ENCODE peak calls at places on chromosomes 7 and 10, in six cellular contexts. One of them, this sample, is unnamed.

GRCh38 chr10:109205929-109206585 is 717.3 kb downstream of the XPNPEP1 start:
- DNase-seq in H9: no peak
- DNase-seq in mesenchymal stem cell: peak
- DNase-seq in neuronal stem cell: no peak
- DNase-seq in IMR-90: peak
- DNase-seq in mesendoderm: peak
- DNase-seq in this sample: peak

GRCh38 chr7:39602351-39602750 is 21.0 kb upstream of the RALA start:
- DNase-seq in mesendoderm: no peak
- DNase-seq in IMR-90: peak
- DNase-seq in neuronal stem cell: no peak
- DNase-seq in H9: no peak
- DNase-seq in mesenchymal stem cell: no peak
- DNase-seq in this sample: no peak

GRCh38 chr7:69516208-69516820 is 82.0 kb upstream of the AUTS2 start:
- DNase-seq in mesenchymal stem cell: no peak
- DNase-seq in IMR-90: no peak
- DNase-seq in H9: no peak
- DNase-seq in neuronal stem cell: no peak
- DNase-seq in mesendoderm: no peak
- DNase-seq in this sample: no peak

GRCh38 chr10:122044045-122044661 is 55.2 kb downstream of the TACC2 start:
- DNase-seq in mesenchymal stem cell: no peak
- DNase-seq in neuronal stem cell: peak
- DNase-seq in H9: no peak
- DNase-seq in IMR-90: peak
- DNase-seq in mesendoderm: peak
- DNase-seq in this sample: no peak

GRCh38 chr10:43128958-43129706 is 9.1 kb upstream of the CSGALNACT2 start:
- DNase-seq in mesenchymal stem cell: peak
- DNase-seq in neuronal stem cell: no peak
- DNase-seq in IMR-90: peak
- DNase-seq in H9: peak
- DNase-seq in mesendoderm: peak
- DNase-seq in this sample: peak

GRCh38 chr10:71661060-71661622 is 58.4 kb downstream of the C10orf105 start:
- DNase-seq in H9: peak
- DNase-seq in mesendoderm: peak
- DNase-seq in mesenchymal stem cell: no peak
- DNase-seq in IMR-90: no peak
- DNase-seq in neuronal stem cell: no peak
- DNase-seq in this sample: no peak

GRCh38 chr7:30028749-30029635 is 780 bp downstream of the PLEKHA8 start:
- DNase-seq in H9: peak
- DNase-seq in mesendoderm: peak
- DNase-seq in IMR-90: peak
- DNase-seq in mesenchymal stem cell: peak
- DNase-seq in neuronal stem cell: no peak
- DNase-seq in this sample: peak

GRCh38 chr10:86113983-86114382 is 252.6 kb downstream of the GRID1 start:
- DNase-seq in mesenchymal stem cell: no peak
- DNase-seq in mesendoderm: no peak
- DNase-seq in neuronal stem cell: no peak
- DNase-seq in IMR-90: no peak
- DNase-seq in H9: peak
- DNase-seq in this sample: no peak

GRCh38 chr10:116627386-116627933 is 6.7 kb downstream of the PNLIPRP2 start:
- DNase-seq in mesendoderm: peak
- DNase-seq in mesenchymal stem cell: no peak
- DNase-seq in neuronal stem cell: peak
- DNase-seq in IMR-90: no peak
- DNase-seq in H9: peak
- DNase-seq in this sample: peak

GRCh38 chr10:44974628-44975431 is 3.8 kb downstream of the DEPP1 start:
- DNase-seq in IMR-90: no peak
- DNase-seq in H9: peak
- DNase-seq in neuronal stem cell: peak
- DNase-seq in mesenchymal stem cell: peak
- DNase-seq in mesendoderm: peak
- DNase-seq in this sample: peak

GRCh38 chr7:75756340-75757297 is 15.4 kb downstream of the CCL26 start:
- DNase-seq in neuronal stem cell: no peak
- DNase-seq in mesenchymal stem cell: peak
- DNase-seq in IMR-90: peak
- DNase-seq in mesendoderm: peak
- DNase-seq in H9: no peak
- DNase-seq in this sample: peak

GRCh38 chr7:30143748-30144251 is 9.0 kb downstream of the MTURN start:
- DNase-seq in mesendoderm: no peak
- DNase-seq in mesenchymal stem cell: no peak
- DNase-seq in neuronal stem cell: no peak
- DNase-seq in H9: no peak
- DNase-seq in IMR-90: peak
- DNase-seq in this sample: no peak

GRCh38 chr7:79272066-79272669 is 181.3 kb downstream of the MAGI2 start:
- DNase-seq in mesendoderm: peak
- DNase-seq in neuronal stem cell: peak
- DNase-seq in H9: no peak
- DNase-seq in mesenchymal stem cell: peak
- DNase-seq in IMR-90: peak
- DNase-seq in this sample: peak

GRCh38 chr10:110279062-110279986 is 25.4 kb downstream of the SMNDC1 start:
- DNase-seq in IMR-90: peak
- DNase-seq in neuronal stem cell: peak
- DNase-seq in mesendoderm: peak
- DNase-seq in mesenchymal stem cell: peak
- DNase-seq in H9: no peak
- DNase-seq in this sample: peak

GRCh38 chr10:24206926-24207701 is 1.8 kb upstream of the KIAA1217 start:
- DNase-seq in neuronal stem cell: no peak
- DNase-seq in H9: no peak
- DNase-seq in mesendoderm: peak
- DNase-seq in mesenchymal stem cell: no peak
- DNase-seq in IMR-90: no peak
- DNase-seq in this sample: no peak

GRCh38 chr10:76621886-76622620 is 1015.6 kb downstream of the KCNMA1 start:
- DNase-seq in mesendoderm: no peak
- DNase-seq in mesenchymal stem cell: no peak
- DNase-seq in IMR-90: no peak
- DNase-seq in H9: no peak
- DNase-seq in neuronal stem cell: no peak
- DNase-seq in this sample: no peak

GRCh38 chr10:58807631-58808024 is 295.0 kb downstream of the BICC1 start:
- DNase-seq in IMR-90: peak
- DNase-seq in mesendoderm: no peak
- DNase-seq in mesenchymal stem cell: no peak
- DNase-seq in neuronal stem cell: no peak
- DNase-seq in H9: no peak
- DNase-seq in this sample: no peak

GRCh38 chr10:132186488-132187413 is at the start of gene DPYSL4:
- DNase-seq in mesenchymal stem cell: no peak
- DNase-seq in mesendoderm: no peak
- DNase-seq in neuronal stem cell: no peak
- DNase-seq in IMR-90: no peak
- DNase-seq in H9: no peak
- DNase-seq in this sample: no peak

GRCh38 chr7:72405389-72405788 is 6.7 kb downstream of the CALN1 start:
- DNase-seq in mesenchymal stem cell: no peak
- DNase-seq in IMR-90: no peak
- DNase-seq in mesendoderm: no peak
- DNase-seq in neuronal stem cell: no peak
- DNase-seq in H9: no peak
- DNase-seq in this sample: peak

GRCh38 chr10:71033396-71033980 is 145.1 kb upstream of the PCBD1 start:
- DNase-seq in neuronal stem cell: no peak
- DNase-seq in mesendoderm: peak
- DNase-seq in H9: peak
- DNase-seq in IMR-90: no peak
- DNase-seq in mesenchymal stem cell: no peak
- DNase-seq in this sample: no peak

GRCh38 chr7:154744226-154744860 is 258.6 kb downstream of the PAXIP1 start:
- DNase-seq in IMR-90: no peak
- DNase-seq in mesendoderm: peak
- DNase-seq in neuronal stem cell: peak
- DNase-seq in mesenchymal stem cell: no peak
- DNase-seq in H9: peak
- DNase-seq in this sample: no peak

GRCh38 chr7:101362334-101363195 is at the start of gene COL26A1:
- DNase-seq in H9: peak
- DNase-seq in neuronal stem cell: peak
- DNase-seq in IMR-90: no peak
- DNase-seq in mesendoderm: peak
- DNase-seq in mesenchymal stem cell: peak
- DNase-seq in this sample: peak

DNA sequence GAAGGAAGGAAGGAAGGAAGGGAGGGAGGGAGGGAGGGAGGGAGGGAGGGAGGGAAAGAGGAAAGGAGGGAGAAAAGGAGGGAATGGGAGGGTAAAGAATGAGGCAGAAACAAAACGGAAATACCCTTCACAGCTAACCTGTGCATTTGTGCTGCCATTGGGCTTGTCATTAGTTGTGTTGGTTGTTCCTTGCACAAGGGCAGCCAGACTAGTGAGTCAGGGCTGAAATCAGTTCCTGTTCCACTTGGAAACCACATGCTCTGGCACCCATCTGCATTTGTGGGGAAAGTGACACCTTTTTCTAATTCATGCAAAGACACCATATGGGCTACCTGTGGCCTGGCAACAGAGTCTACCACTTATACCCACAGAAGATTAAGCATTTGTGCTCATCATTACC is 1004.0 kb upstream of the C7orf33 start:
- DNase-seq in mesenchymal stem cell: no peak
- DNase-seq in IMR-90: no peak
- DNase-seq in H9: no peak
- DNase-seq in mesendoderm: peak
- DNase-seq in neuronal stem cell: no peak
- DNase-seq in this sample: no peak
- H2BK120ac ChIP-seq in mesenchymal stem cell: no peak
- H2BK120ac ChIP-seq in IMR-90: no peak
- H2BK120ac ChIP-seq in H9: no peak
- H2BK120ac ChIP-seq in mesendoderm: no peak
- H2BK120ac ChIP-seq in neuronal stem cell: no peak
- H2BK120ac ChIP-seq in this sample: no peak

DNA sequence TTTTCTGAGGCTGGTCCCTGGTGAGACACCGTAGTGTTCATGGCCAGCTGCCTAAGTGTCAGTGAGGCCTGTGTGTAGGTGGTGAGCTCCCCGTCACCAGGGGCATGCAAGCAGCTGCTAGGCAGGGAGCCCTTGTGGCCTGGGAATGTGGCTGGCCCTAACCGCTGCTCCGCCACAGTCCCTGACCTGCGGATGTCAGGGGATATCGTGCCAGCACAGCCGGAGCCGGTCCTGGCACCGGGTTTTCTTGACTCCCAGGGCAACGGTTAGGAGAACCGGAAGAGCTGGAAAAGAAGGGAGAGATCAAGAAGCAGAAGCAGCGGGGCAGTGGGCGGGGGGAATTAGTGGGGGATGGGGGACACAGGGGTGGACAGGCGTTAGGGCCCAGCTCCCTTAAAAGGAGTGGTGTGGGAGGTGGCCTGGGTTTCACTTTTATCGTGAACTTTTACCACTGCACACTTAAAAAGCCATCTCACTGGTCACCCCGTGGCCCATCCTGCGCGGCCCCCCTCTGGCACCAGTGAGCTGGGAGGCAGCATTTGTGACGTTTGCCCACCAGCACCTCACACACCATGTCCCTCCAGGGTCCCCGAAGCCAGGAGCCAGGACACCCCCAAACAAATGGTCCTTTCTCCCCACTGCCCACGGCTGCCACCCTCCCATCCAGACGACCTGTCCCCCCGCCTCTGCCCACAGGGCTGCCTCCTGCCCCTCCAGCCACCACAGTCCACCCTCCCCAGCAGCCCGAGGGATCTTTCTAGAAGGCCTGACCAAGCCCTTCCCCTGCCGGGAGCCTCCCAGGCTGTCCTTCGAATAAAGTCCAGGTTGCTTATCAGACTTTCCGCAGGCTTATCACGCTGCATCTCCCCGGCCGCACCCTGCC is 1.7 kb upstream of the MICALL2 start:
- DNase-seq in H9: no peak
- DNase-seq in mesenchymal stem cell: peak
- DNase-seq in neuronal stem cell: no peak
- DNase-seq in IMR-90: peak
- DNase-seq in mesendoderm: peak
- DNase-seq in this sample: no peak
- H3K4ac ChIP-seq in H9: no peak
- H3K4ac ChIP-seq in mesenchymal stem cell: peak
- H3K4ac ChIP-seq in neuronal stem cell: peak
- H3K4ac ChIP-seq in IMR-90: peak
- H3K4ac ChIP-seq in mesendoderm: no peak
- H3K4ac ChIP-seq in this sample: no peak

GRCh38 chr7:149716007-149716931 is 57.1 kb downstream of the ZNF467 start:
- DNase-seq in mesendoderm: no peak
- DNase-seq in IMR-90: peak
- DNase-seq in mesenchymal stem cell: peak
- DNase-seq in neuronal stem cell: no peak
- DNase-seq in H9: peak
- DNase-seq in this sample: peak

GRCh38 chr7:149714910-149715471 is 58.4 kb downstream of the ZNF467 start:
- DNase-seq in IMR-90: peak
- DNase-seq in H9: no peak
- DNase-seq in mesendoderm: no peak
- DNase-seq in neuronal stem cell: no peak
- DNase-seq in mesenchymal stem cell: peak
- DNase-seq in this sample: peak

GRCh38 chr7:149716932-149717307 is 56.5 kb downstream of the ZNF467 start:
- DNase-seq in IMR-90: no peak
- DNase-seq in H9: peak
- DNase-seq in neuronal stem cell: no peak
- DNase-seq in mesenchymal stem cell: no peak
- DNase-seq in mesendoderm: no peak
- DNase-seq in this sample: no peak

GRCh38 chr7:149714081-149714909 is 59.1 kb downstream of the ZNF467 start:
- DNase-seq in neuronal stem cell: peak
- DNase-seq in IMR-90: peak
- DNase-seq in mesenchymal stem cell: peak
- DNase-seq in mesendoderm: peak
- DNase-seq in H9: peak
- DNase-seq in this sample: peak

GRCh38 chr7:149715476-149715875 is 57.9 kb downstream of the ZNF467 start:
- DNase-seq in IMR-90: no peak
- DNase-seq in neuronal stem cell: no peak
- DNase-seq in H9: peak
- DNase-seq in mesendoderm: no peak
- DNase-seq in mesenchymal stem cell: no peak
- DNase-seq in this sample: no peak
- H2BK120ac ChIP-seq in IMR-90: peak
- H2BK120ac ChIP-seq in neuronal stem cell: no peak
- H2BK120ac ChIP-seq in H9: no peak
- H2BK120ac ChIP-seq in mesendoderm: no peak
- H2BK120ac ChIP-seq in mesenchymal stem cell: no peak
- H2BK120ac ChIP-seq in this sample: peak

DNA sequence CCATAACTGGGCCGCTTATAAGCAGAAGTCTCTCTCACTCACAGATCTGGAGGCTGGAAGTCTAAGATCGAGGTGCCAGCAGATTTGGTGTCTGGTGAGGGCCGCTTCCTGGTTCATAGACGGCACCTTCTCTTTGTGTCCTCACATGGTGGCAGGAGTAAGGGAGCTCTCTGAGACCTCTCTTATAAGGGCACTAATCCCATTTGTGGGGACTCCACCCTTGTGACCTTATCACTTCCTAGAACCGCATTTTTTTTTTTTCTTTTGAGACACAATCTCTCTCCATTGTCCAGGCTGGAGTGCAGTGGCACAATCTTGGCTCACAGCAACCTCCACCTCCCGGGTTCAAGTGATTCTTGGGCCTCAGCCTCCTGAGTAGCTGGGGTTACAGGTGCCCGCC is 8.1 kb downstream of the FBH1 start:
- DNase-seq in mesenchymal stem cell: no peak
- DNase-seq in mesendoderm: no peak
- DNase-seq in IMR-90: no peak
- DNase-seq in H9: no peak
- DNase-seq in neuronal stem cell: no peak
- DNase-seq in this sample: no peak
- H3K4ac ChIP-seq in mesenchymal stem cell: no peak
- H3K4ac ChIP-seq in mesendoderm: no peak
- H3K4ac ChIP-seq in IMR-90: no peak
- H3K4ac ChIP-seq in H9: no peak
- H3K4ac ChIP-seq in neuronal stem cell: no peak
- H3K4ac ChIP-seq in this sample: no peak